ENCODE peak calls at places on chromosomes 13 and 19, in six cellular contexts. K is HCT116, P is bronchial epithelial cell, F is aorta, O is mucosa of descending colon, M is fibroblast of villous mesenchyme. V is an unnamed sample.

GRCh38 chr13:102680842-102681725 is 13.8 kb downstream of the METTL21C start:
- DNase-seq in K (no peak), P (no peak), F (no peak), O (no peak), M (no peak), V (no peak)

GRCh38 chr13:31913459-31913858 is 118.1 kb upstream of the FRY start:
- DNase-seq in K (no peak), P (no peak), F (no peak), O (no peak), M (peak; percentile 35), V (no peak)

GRCh38 chr19:58054792-58055482 is 4.1 kb upstream of the ZNF135 start:
- DNase-seq in K (no peak), P (peak; percentile 1), F (no peak), O (no peak), M (peak; percentile 7), V (peak; percentile 38)

GRCh38 chr19:492091-492531 is 4.2 kb upstream of the MADCAM1 start:
- DNase-seq in K (no peak), P (no peak), F (no peak), O (no peak), M (no peak), V (no peak)

GRCh38 chr13:97858161-97858560 is 95.3 kb upstream of the IPO5 start:
- DNase-seq in K (no peak), P (no peak), F (no peak), O (no peak), M (no peak), V (no peak)

GRCh38 chr19:56189785-56190184 is 7.8 kb downstream of the ZSCAN5B start:
- DNase-seq in K (no peak), P (no peak), F (no peak), O (no peak), M (no peak), V (no peak)

GRCh38 chr19:15871570-15871969 is 26.3 kb downstream of the CYP4F2 start:
- DNase-seq in K (peak; percentile 54), P (no peak), F (no peak), O (peak; percentile 53), M (no peak), V (no peak)

GRCh38 chr13:40026174-40026585 is 370.7 kb downstream of the COG6 start:
- DNase-seq in K (no peak), P (no peak), F (no peak), O (no peak), M (no peak), V (peak; percentile 16)

GRCh38 chr19:45177817-45178261 is at the start of gene TRAPPC6A:
- DNase-seq in K (no peak), P (peak; percentile 92), F (no peak), O (no peak), M (peak; percentile 69), V (no peak)

GRCh38 chr19:44807652-44808462 is 1.0 kb upstream of the BCAM start:
- DNase-seq in K (peak; percentile 55), P (peak; percentile 53), F (no peak), O (no peak), M (peak; percentile 50), V (peak; percentile 74)

GRCh38 chr19:51440846-51441409 is 17.3 kb downstream of the SIGLEC8 start:
- DNase-seq in K (no peak), P (no peak), F (no peak), O (peak; percentile 55), M (no peak), V (peak; percentile 5)

GRCh38 chr13:43132228-43132627 is 108.8 kb downstream of the DNAJC15 start:
- DNase-seq in K (peak; percentile 35), P (peak; percentile 73), F (no peak), O (no peak), M (peak; percentile 52), V (peak; percentile 58)

GRCh38 chr13:110496281-110496680 is 65.2 kb downstream of the RAB20 start:
- DNase-seq in K (no peak), P (no peak), F (no peak), O (no peak), M (no peak), V (no peak)

GRCh38 chr19:49196527-49197240 is 39.1 kb downstream of the TRPM4 start:
- DNase-seq in K (no peak), P (no peak), F (peak; percentile 85), O (peak; percentile 74), M (no peak), V (peak; percentile 12)

GRCh38 chr19:1213391-1214286 is 8.1 kb downstream of the STK11 start:
- DNase-seq in K (no peak), P (peak; percentile 96), F (peak; percentile 91), O (no peak), M (peak; percentile 92), V (no peak)

GRCh38 chr13:28536371-28536770 is 41.4 kb upstream of the FLT1 start:
- DNase-seq in K (no peak), P (no peak), F (no peak), O (no peak), M (no peak), V (no peak)

GRCh38 chr19:33703821-33704220 is 82.1 kb downstream of the CHST8 start:
- DNase-seq in K (no peak), P (no peak), F (peak; percentile 42), O (peak; percentile 10), M (no peak), V (no peak)

GRCh38 chr19:1206733-1207301 is 1.2 kb downstream of the STK11 start:
- DNase-seq in K (no peak), P (peak; percentile 29), F (no peak), O (no peak), M (no peak), V (peak; percentile 24)

GRCh38 chr13:40422588-40423235 is 243.7 kb downstream of the FOXO1 start:
- DNase-seq in K (no peak), P (peak; percentile 81), F (no peak), O (no peak), M (no peak), V (no peak)

GRCh38 chr19:11168568-11168967 is 13.0 kb upstream of the SPC24 start:
- DNase-seq in K (peak; percentile 19), P (peak; percentile 98), F (no peak), O (no peak), M (peak; percentile 95), V (peak; percentile 77)

GRCh38 chr13:77386880-77387606 is 60.1 kb upstream of the MYCBP2 start:
- DNase-seq in K (no peak), P (no peak), F (no peak), O (no peak), M (peak; percentile 49), V (peak; percentile 50)

GRCh38 chr19:15288146-15288963 is 44.0 kb downstream of the BRD4 start:
- DNase-seq in K (no peak), P (no peak), F (no peak), O (peak; percentile 72), M (peak; percentile 69), V (no peak)

GRCh38 chr19:43534305-43534612 is 1.3 kb downstream of the ZNF575 start:
- DNase-seq in K (no peak), P (no peak), F (no peak), O (no peak), M (no peak), V (no peak)

GRCh38 chr13:79660361-79660760 is 179.4 kb downstream of the NDFIP2 start:
- DNase-seq in K (no peak), P (no peak), F (no peak), O (no peak), M (no peak), V (no peak)

GRCh38 chr13:79662882-79663281 is 181.9 kb downstream of the NDFIP2 start:
- DNase-seq in K (no peak), P (peak; percentile 34), F (no peak), O (no peak), M (no peak), V (peak; percentile 61)

GRCh38 chr13:79663977-79664636 is 183.2 kb downstream of the NDFIP2 start:
- DNase-seq in K (no peak), P (no peak), F (no peak), O (no peak), M (no peak), V (no peak)

GRCh38 chr13:79659161-79659560 is 178.2 kb downstream of the NDFIP2 start:
- DNase-seq in K (no peak), P (peak; percentile 79), F (no peak), O (no peak), M (peak; percentile 73), V (peak; percentile 84)

DNA sequence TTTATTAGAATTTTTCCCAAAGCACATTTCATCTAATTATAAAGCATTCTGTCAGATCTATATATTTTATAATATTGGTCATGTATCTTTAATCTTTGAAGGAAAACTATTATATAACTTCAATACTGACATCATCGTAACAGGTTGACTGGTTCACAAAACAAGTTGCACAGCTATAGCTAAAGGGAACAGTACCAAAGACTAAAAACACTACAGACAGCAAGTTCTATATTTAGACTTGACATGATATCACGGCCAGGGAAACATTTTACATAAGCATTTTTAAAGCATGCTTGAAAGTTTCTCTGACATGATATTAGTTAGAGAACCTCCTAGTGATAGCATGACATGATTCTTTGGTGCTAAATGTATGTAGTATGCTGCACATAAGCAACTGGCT is 182.5 kb downstream of the NDFIP2 start:
- DNase-seq in K (no peak), P (no peak), F (no peak), O (no peak), M (no peak), V (no peak)
- H3K4me3 ChIP-seq in K (no peak overlapping the region), P (no peak overlapping the region), F (no peak overlapping the region), O (no peak overlapping the region), M (no peak overlapping the region), V (no peak overlapping the region)

DNA sequence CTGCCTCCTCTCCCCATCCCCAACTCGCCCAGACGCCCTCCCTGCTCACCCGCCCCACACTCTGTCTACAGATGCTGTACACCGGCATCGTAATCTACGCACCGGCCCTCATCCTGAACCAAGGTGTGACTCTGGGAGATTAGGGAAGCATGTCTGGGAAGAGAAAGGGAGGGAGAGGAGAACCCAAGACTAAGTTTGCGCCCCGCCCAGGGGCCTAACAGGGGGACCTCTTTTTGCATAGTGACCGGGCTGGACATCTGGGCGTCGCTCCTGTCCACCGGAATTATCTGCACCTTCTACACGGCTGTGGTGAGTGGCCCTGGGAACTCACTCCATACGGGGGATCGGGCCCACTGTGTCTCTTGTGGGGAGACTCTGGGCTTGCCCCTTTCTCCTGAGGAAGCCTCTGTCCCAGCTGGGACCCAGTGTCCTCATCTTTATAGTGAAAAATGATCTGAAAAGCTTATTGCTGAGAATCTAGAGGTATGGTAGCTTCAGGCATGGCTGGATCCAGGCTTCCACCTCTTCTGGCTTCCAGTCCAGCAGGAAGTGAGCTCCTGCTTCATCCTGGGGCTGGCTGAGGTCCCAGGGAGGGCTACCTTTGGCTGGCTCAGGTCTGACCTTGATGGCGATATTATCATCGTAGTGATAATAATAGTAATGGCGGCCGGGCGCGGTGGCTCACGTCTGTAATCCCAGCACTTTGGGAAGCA is 2.8 kb downstream of the SLC5A5 start:
- DNase-seq in K (no peak), P (no peak), F (no peak), O (no peak), M (no peak), V (no peak)
- H3K4me3 ChIP-seq in K (no peak overlapping the region), P (no peak overlapping the region), F (no peak overlapping the region), O (no peak overlapping the region), M (no peak overlapping the region), V (no peak overlapping the region)

DNA sequence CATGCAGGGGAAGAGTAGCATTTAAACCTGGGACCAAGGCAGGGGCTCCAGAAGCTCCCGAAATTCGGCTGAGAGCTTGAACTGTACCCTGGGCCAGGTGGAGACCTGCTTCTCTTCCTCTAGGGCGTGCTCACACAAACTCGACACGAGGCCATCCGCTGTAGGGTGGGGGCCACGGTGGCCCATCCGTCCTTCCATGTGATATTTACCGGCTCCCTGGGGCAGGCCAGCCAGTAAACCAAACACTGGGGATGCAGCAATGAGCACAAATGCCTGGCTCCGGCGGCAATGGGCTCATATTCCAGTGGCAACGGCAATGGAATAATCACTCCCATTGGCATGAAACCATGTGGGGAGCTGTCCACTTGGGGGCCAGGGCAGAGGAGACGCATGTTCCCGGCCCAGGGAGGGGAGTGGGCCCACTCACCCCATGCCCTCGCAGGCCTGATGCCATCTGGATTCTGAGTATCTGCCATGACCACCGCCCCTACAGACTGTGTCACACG is 10.8 kb downstream of the SH3GL1 start:
- DNase-seq in K (no peak), P (no peak), F (no peak), O (peak; percentile 44), M (no peak), V (no peak)
- H3K4me3 ChIP-seq in K (no peak overlapping the region), P (no peak overlapping the region), F (no peak overlapping the region), O (no peak overlapping the region), M (no peak overlapping the region), V (no peak overlapping the region)

GRCh38 chr13:113856716-113857065 is 7.2 kb downstream of the GAS6 start:
- DNase-seq in K (no peak), P (no peak), F (peak; percentile 80), O (no peak), M (peak; percentile 71), V (peak; percentile 41)
- H3K4me3 ChIP-seq in K (no peak overlapping the region), P (no peak overlapping the region), F (no peak overlapping the region), O (no peak overlapping the region), M (no peak overlapping the region), V (no peak overlapping the region)